ENCODE peak calls at places on chromosome 19, in six cellular contexts. One of them, this sample, is unnamed.

GRCh38 chr19:4870025-4870700 is 2.7 kb upstream of the PLIN3 start:
- DNase-seq in nephron progenitor cell: no peak
- DNase-seq in PC-9: peak; percentile 79
- DNase-seq in AG04450: peak; percentile 66
- DNase-seq in GM12865: peak; percentile 49
- DNase-seq in GM13977: no peak
- DNase-seq in this sample: no peak

GRCh38 chr19:43643326-43643725 is 3.7 kb upstream of the CADM4 start:
- DNase-seq in nephron progenitor cell: no peak
- DNase-seq in PC-9: no peak
- DNase-seq in AG04450: no peak
- DNase-seq in GM12865: no peak
- DNase-seq in GM13977: no peak
- DNase-seq in this sample: no peak

GRCh38 chr19:35107541-35107939 is 8.1 kb upstream of the FXYD3 start:
- DNase-seq in nephron progenitor cell: no peak
- DNase-seq in PC-9: peak; percentile 75
- DNase-seq in AG04450: no peak
- DNase-seq in GM12865: no peak
- DNase-seq in GM13977: no peak
- DNase-seq in this sample: no peak

GRCh38 chr19:8922591-8922990 is 87.6 kb downstream of the MUC16 start:
- DNase-seq in nephron progenitor cell: no peak
- DNase-seq in PC-9: no peak
- DNase-seq in AG04450: no peak
- DNase-seq in GM12865: no peak
- DNase-seq in GM13977: no peak
- DNase-seq in this sample: no peak

GRCh38 chr19:18286973-18287635 is 5.7 kb upstream of the JUND start:
- DNase-seq in nephron progenitor cell: no peak
- DNase-seq in PC-9: no peak
- DNase-seq in AG04450: no peak
- DNase-seq in GM12865: no peak
- DNase-seq in GM13977: no peak
- DNase-seq in this sample: no peak

GRCh38 chr19:53076984-53077383 is 26.2 kb downstream of the ZNF160 start:
- DNase-seq in nephron progenitor cell: peak; percentile 45
- DNase-seq in PC-9: no peak
- DNase-seq in AG04450: no peak
- DNase-seq in GM12865: no peak
- DNase-seq in GM13977: no peak
- DNase-seq in this sample: no peak

GRCh38 chr19:4896372-4896771 is 6.3 kb downstream of the ARRDC5 start:
- DNase-seq in nephron progenitor cell: no peak
- DNase-seq in PC-9: peak; percentile 63
- DNase-seq in AG04450: no peak
- DNase-seq in GM12865: no peak
- DNase-seq in GM13977: no peak
- DNase-seq in this sample: no peak

GRCh38 chr19:47471381-47471732 is 336 bp downstream of the SLC8A2 start:
- DNase-seq in nephron progenitor cell: no peak
- DNase-seq in PC-9: no peak
- DNase-seq in AG04450: no peak
- DNase-seq in GM12865: no peak
- DNase-seq in GM13977: no peak
- DNase-seq in this sample: no peak

GRCh38 chr19:11446652-11447301 is 11.3 kb downstream of the PRKCSH start:
- DNase-seq in nephron progenitor cell: peak; percentile 82
- DNase-seq in PC-9: peak; percentile 42
- DNase-seq in AG04450: no peak
- DNase-seq in GM12865: no peak
- DNase-seq in GM13977: peak; percentile 79
- DNase-seq in this sample: peak; percentile 79

GRCh38 chr19:45154064-45154827 is 6.5 kb downstream of the NKPD1 start:
- DNase-seq in nephron progenitor cell: no peak
- DNase-seq in PC-9: peak; percentile 68
- DNase-seq in AG04450: no peak
- DNase-seq in GM12865: no peak
- DNase-seq in GM13977: peak; percentile 40
- DNase-seq in this sample: no peak

GRCh38 chr19:56637976-56638555 is 4.9 kb upstream of the SMIM17 start:
- DNase-seq in nephron progenitor cell: peak; percentile 93
- DNase-seq in PC-9: peak; percentile 68
- DNase-seq in AG04450: peak; percentile 21
- DNase-seq in GM12865: peak; percentile 30
- DNase-seq in GM13977: peak; percentile 62
- DNase-seq in this sample: peak; percentile 51

GRCh38 chr19:15404097-15404779 is 14.6 kb downstream of the AKAP8L start:
- DNase-seq in nephron progenitor cell: no peak
- DNase-seq in PC-9: no peak
- DNase-seq in AG04450: no peak
- DNase-seq in GM12865: no peak
- DNase-seq in GM13977: no peak
- DNase-seq in this sample: no peak

GRCh38 chr19:12521996-12522395 is 29.3 kb downstream of the ZNF564 start:
- DNase-seq in nephron progenitor cell: no peak
- DNase-seq in PC-9: no peak
- DNase-seq in AG04450: no peak
- DNase-seq in GM12865: peak; percentile 26
- DNase-seq in GM13977: no peak
- DNase-seq in this sample: no peak
- TF ChIP-seq CTCF in nephron progenitor cell: no peak
- TF ChIP-seq CTCF in PC-9: no peak
- TF ChIP-seq CTCF in AG04450: no peak
- TF ChIP-seq CTCF in GM12865: no peak
- TF ChIP-seq CTCF in GM13977: no peak
- TF ChIP-seq CTCF in this sample: no peak

DNA sequence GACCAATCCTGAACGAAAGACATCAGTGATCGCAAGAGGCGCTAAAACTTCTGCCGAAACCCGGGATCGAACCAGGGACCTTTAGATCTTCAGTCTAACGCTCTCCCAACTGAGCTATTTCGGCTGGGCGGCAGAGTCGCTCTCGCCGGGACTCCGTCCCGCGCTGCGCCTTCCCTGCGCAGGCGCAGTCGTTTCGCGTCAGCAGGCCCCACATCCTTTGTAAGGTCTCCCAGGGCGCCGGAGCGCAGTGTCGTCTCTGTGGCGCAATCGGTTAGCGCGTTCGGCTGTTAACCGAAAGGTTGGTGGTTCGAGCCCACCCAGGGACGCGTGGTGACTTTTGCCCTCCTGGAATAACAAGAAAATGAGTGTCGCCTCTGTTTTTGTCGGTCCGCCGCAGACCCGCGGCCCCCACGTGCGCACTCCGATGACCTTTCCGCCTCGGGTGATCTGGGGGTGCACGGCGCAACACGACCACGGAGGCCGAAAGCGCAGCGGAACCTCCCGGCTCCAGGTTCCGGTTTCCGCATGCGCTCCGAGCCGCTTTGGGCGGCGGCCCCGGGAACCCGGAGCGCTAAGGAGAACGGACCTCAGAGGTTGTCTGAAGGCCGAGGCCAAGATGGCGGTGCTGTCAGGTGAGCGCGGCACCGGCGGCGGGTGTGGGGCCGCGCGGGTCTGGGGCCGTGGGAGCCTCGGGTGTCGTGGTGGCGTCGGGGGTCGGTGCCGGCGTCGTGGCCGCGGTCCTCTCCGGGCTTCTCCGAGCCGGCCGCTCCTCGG is at the start of gene NDUFS7:
- DNase-seq in nephron progenitor cell: peak; percentile 94
- DNase-seq in PC-9: peak; percentile 82
- DNase-seq in AG04450: peak; percentile 85
- DNase-seq in GM12865: peak; percentile 97
- DNase-seq in GM13977: peak; percentile 90
- DNase-seq in this sample: peak; percentile 91
- TF ChIP-seq CTCF in nephron progenitor cell: no peak
- TF ChIP-seq CTCF in PC-9: no peak
- TF ChIP-seq CTCF in AG04450: peak; percentile 27
- TF ChIP-seq CTCF in GM12865: peak; percentile 15
- TF ChIP-seq CTCF in GM13977: peak; percentile 25
- TF ChIP-seq CTCF in this sample: no peak

DNA sequence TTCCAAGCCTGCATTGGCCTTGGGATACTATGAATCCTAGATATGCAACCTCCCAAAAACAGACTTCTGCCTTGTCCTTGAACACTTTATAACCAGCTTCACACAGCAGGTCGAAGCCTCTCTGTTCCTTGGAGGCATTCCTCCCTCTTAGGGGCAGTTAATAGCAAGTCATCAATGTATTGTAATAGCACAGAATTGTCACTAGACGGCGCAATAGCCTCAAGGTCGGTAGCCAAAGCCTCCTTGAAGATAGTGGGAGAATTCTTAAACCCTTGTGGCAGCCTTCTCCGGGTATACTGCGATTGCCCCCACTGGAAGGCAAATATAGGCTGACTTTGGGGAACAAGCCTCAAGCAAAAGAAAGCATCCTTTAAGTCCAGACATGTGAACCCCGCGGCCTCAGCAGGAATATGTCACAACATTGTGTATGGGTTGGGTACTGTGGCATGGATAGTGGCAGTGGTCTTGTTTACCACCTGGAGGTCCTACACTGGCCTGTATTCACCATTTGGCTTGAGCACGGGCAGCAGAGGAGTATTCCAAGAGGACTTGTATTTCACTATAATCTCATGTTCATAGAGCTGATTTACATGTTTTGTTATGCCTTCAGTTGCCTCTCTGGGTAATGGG is 61.1 kb downstream of the ZNF431 start:
- DNase-seq in nephron progenitor cell: peak; percentile 3
- DNase-seq in PC-9: peak; percentile 15
- DNase-seq in AG04450: no peak
- DNase-seq in GM12865: peak; percentile 13
- DNase-seq in GM13977: peak; percentile 7
- DNase-seq in this sample: peak; percentile 21
- TF ChIP-seq CTCF in nephron progenitor cell: peak; percentile 47
- TF ChIP-seq CTCF in PC-9: peak; percentile 90
- TF ChIP-seq CTCF in AG04450: peak; percentile 34
- TF ChIP-seq CTCF in GM12865: peak; percentile 25
- TF ChIP-seq CTCF in GM13977: peak; percentile 71
- TF ChIP-seq CTCF in this sample: peak; percentile 45

GRCh38 chr19:48813123-48813911 is 2.5 kb upstream of the BCAT2 start:
- DNase-seq in nephron progenitor cell: no peak
- DNase-seq in PC-9: no peak
- DNase-seq in AG04450: no peak
- DNase-seq in GM12865: no peak
- DNase-seq in GM13977: peak; percentile 19
- DNase-seq in this sample: peak; percentile 7

GRCh38 chr19:48818234-48818823 is 7.5 kb upstream of the BCAT2 start:
- DNase-seq in nephron progenitor cell: no peak
- DNase-seq in PC-9: no peak
- DNase-seq in AG04450: no peak
- DNase-seq in GM12865: no peak
- DNase-seq in GM13977: no peak
- DNase-seq in this sample: no peak

GRCh38 chr19:48817585-48818124 is 6.8 kb upstream of the BCAT2 start:
- DNase-seq in nephron progenitor cell: no peak
- DNase-seq in PC-9: no peak
- DNase-seq in AG04450: no peak
- DNase-seq in GM12865: no peak
- DNase-seq in GM13977: no peak
- DNase-seq in this sample: no peak

GRCh38 chr19:48814895-48815294 is 4.1 kb upstream of the BCAT2 start:
- DNase-seq in nephron progenitor cell: no peak
- DNase-seq in PC-9: no peak
- DNase-seq in AG04450: no peak
- DNase-seq in GM12865: no peak
- DNase-seq in GM13977: no peak
- DNase-seq in this sample: no peak

DNA sequence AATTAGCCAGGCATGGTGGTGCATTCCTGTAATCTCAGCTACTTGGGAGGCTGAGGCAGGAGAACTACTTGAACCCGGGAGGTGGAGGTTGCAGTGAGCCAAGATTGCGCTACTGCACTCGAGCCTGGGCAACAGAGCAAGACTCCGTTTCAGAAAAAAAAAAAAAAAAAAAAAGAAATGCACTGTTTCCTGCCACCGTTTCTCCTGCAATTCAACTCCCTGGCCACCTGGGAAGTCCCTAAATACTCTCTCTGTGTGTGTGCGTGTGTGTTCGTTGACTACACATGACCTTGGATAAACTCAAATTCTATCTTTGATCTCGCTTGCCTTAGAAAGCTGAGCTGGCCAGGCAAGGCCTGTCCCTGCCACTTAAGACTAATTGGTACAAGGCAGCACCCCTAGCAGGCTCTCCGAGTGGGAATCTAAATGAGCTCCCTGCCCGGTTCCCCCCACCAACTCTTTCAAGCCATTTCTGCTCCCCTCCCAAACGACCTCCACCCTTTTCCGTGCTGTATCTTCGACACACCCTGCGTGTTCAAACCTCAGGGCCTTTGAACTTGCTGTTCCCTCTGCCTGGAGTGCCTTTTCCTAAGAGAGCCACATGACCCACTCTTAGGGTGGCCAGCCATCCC is 5.2 kb upstream of the BCAT2 start:
- DNase-seq in nephron progenitor cell: no peak
- DNase-seq in PC-9: peak; percentile 31
- DNase-seq in AG04450: no peak
- DNase-seq in GM12865: peak; percentile 78
- DNase-seq in GM13977: peak; percentile 37
- DNase-seq in this sample: peak; percentile 47
- TF ChIP-seq CTCF in nephron progenitor cell: no peak
- TF ChIP-seq CTCF in PC-9: no peak
- TF ChIP-seq CTCF in AG04450: no peak
- TF ChIP-seq CTCF in GM12865: no peak
- TF ChIP-seq CTCF in GM13977: no peak
- TF ChIP-seq CTCF in this sample: no peak

GRCh38 chr19:7336321-7336973 is 12.3 kb upstream of the ARHGEF18 start:
- DNase-seq in nephron progenitor cell: no peak
- DNase-seq in PC-9: no peak
- DNase-seq in AG04450: no peak
- DNase-seq in GM12865: no peak
- DNase-seq in GM13977: no peak
- DNase-seq in this sample: no peak

GRCh38 chr19:7342143-7342542 is 6.6 kb upstream of the ARHGEF18 start:
- DNase-seq in nephron progenitor cell: no peak
- DNase-seq in PC-9: no peak
- DNase-seq in AG04450: no peak
- DNase-seq in GM12865: no peak
- DNase-seq in GM13977: no peak
- DNase-seq in this sample: no peak

GRCh38 chr19:7340959-7341837 is 7.5 kb upstream of the ARHGEF18 start:
- DNase-seq in nephron progenitor cell: peak; percentile 94
- DNase-seq in PC-9: peak; percentile 65
- DNase-seq in AG04450: peak; percentile 51
- DNase-seq in GM12865: peak; percentile 93
- DNase-seq in GM13977: no peak
- DNase-seq in this sample: peak; percentile 37

GRCh38 chr19:7333198-7334118 is 15.3 kb upstream of the ARHGEF18 start:
- DNase-seq in nephron progenitor cell: no peak
- DNase-seq in PC-9: no peak
- DNase-seq in AG04450: no peak
- DNase-seq in GM12865: peak; percentile 81
- DNase-seq in GM13977: peak; percentile 40
- DNase-seq in this sample: peak; percentile 54

GRCh38 chr19:7337380-7338194 is 11.2 kb upstream of the ARHGEF18 start:
- DNase-seq in nephron progenitor cell: no peak
- DNase-seq in PC-9: no peak
- DNase-seq in AG04450: no peak
- DNase-seq in GM12865: peak; percentile 98
- DNase-seq in GM13977: peak; percentile 62
- DNase-seq in this sample: peak; percentile 73
- TF ChIP-seq CTCF in nephron progenitor cell: no peak
- TF ChIP-seq CTCF in PC-9: no peak
- TF ChIP-seq CTCF in AG04450: no peak
- TF ChIP-seq CTCF in GM12865: peak; percentile 36
- TF ChIP-seq CTCF in GM13977: no peak
- TF ChIP-seq CTCF in this sample: no peak

GRCh38 chr19:13610042-13610691 is 103.9 kb upstream of the CACNA1A start:
- DNase-seq in nephron progenitor cell: no peak
- DNase-seq in PC-9: no peak
- DNase-seq in AG04450: no peak
- DNase-seq in GM12865: no peak
- DNase-seq in GM13977: no peak
- DNase-seq in this sample: no peak
- TF ChIP-seq CTCF in nephron progenitor cell: no peak
- TF ChIP-seq CTCF in PC-9: no peak
- TF ChIP-seq CTCF in AG04450: no peak
- TF ChIP-seq CTCF in GM12865: no peak
- TF ChIP-seq CTCF in GM13977: peak; percentile 26
- TF ChIP-seq CTCF in this sample: no peak

This sample was measured in GM20000.